ENCODE peak calls at places on chromosomes 3 and 15, in eight cellular contexts. V, C, Y, E, T, I, A and Z are unnamed samples.

GRCh38 chr3:24154003-24154695 is 209.1 kb downstream of the NR1D2 start:
- DNase-seq in E (no peak), Y (no peak), I (no peak), V (no peak), A (no peak), C (no peak), T (peak; percentile 7), Z (no peak)

GRCh38 chr15:43514241-43515057 is 3.0 kb upstream of the MAP1A start:
- DNase-seq in T (peak; percentile 59), C (peak; percentile 32), Y (peak; percentile 48), V (peak; percentile 70), A (no peak), E (peak; percentile 73), I (no peak), Z (no peak)

GRCh38 chr15:99536422-99537033 is 29.3 kb upstream of the MEF2A start:
- DNase-seq in Y (no peak), T (no peak), E (peak; percentile 37), C (no peak), A (no peak), I (no peak), V (no peak), Z (peak; percentile 63)

GRCh38 chr15:51323749-51324148 is 14.6 kb downstream of the CYP19A1 start:
- DNase-seq in T (no peak), V (no peak), C (no peak), A (no peak), E (no peak), Y (no peak), I (no peak), Z (no peak)

GRCh38 chr3:133213942-133214341 is 175.8 kb downstream of the TMEM108 start:
- DNase-seq in C (no peak), Y (no peak), I (no peak), T (no peak), E (peak; percentile 18), V (no peak), A (no peak), Z (no peak)

GRCh38 chr3:39415983-39416382 is 9.5 kb downstream of the RPSA start:
- DNase-seq in I (no peak), Y (no peak), E (no peak), V (no peak), T (no peak), A (no peak), C (no peak), Z (no peak)

GRCh38 chr3:97691354-97691753 is 73.2 kb upstream of the ARL6 start:
- DNase-seq in V (no peak), Y (no peak), C (no peak), I (no peak), T (no peak), A (no peak), E (no peak), Z (no peak)

GRCh38 chr15:38768970-38769369 is 204.4 kb upstream of the RASGRP1 start:
- DNase-seq in E (no peak), T (no peak), I (no peak), A (no peak), Y (no peak), C (no peak), V (peak; percentile 37), Z (no peak)

GRCh38 chr3:182490601-182491485 is 302.5 kb upstream of the ATP11B start:
- DNase-seq in I (no peak), A (no peak), T (no peak), C (no peak), E (no peak), V (no peak), Y (no peak), Z (no peak)

GRCh38 chr15:34721802-34722795 is 32.7 kb downstream of the GJD2 start:
- DNase-seq in V (peak; percentile 66), I (no peak), C (no peak), E (peak; percentile 75), T (no peak), Y (no peak), A (peak; percentile 10), Z (peak; percentile 49)

GRCh38 chr3:177483182-177483967 is 286.1 kb upstream of the TBL1XR1 start:
- DNase-seq in T (no peak), E (no peak), I (peak; percentile 78), V (no peak), Y (no peak), C (no peak), A (no peak), Z (no peak)

GRCh38 chr3:188196232-188196990 is 42.5 kb downstream of the LPP start:
- DNase-seq in T (no peak), Y (no peak), V (no peak), C (no peak), A (no peak), E (no peak), I (no peak), Z (no peak)

GRCh38 chr15:40258544-40258943 is 19.7 kb downstream of the PAK6 start:
- DNase-seq in V (no peak), E (no peak), T (no peak), Y (no peak), C (no peak), I (no peak), A (no peak), Z (no peak)

GRCh38 chr3:52528596-52529375 is 4.9 kb downstream of the NT5DC2 start:
- DNase-seq in A (no peak), T (no peak), E (peak; percentile 25), V (peak; percentile 10), Y (no peak), I (no peak), C (no peak), Z (no peak)

GRCh38 chr15:85168642-85169173 is 187.1 kb downstream of the PDE8A start:
- DNase-seq in C (peak; percentile 39), Y (no peak), A (no peak), I (no peak), V (peak; percentile 28), E (no peak), T (peak; percentile 49), Z (no peak)

GRCh38 chr3:51929420-51930003 is 12.2 kb downstream of the RRP9 start:
- DNase-seq in V (no peak), Y (no peak), T (no peak), I (no peak), C (no peak), E (no peak), A (no peak), Z (no peak)

GRCh38 chr3:171011536-171012336 is 14.8 kb downstream of the SLC2A2 start:
- DNase-seq in T (no peak), C (no peak), V (no peak), A (no peak), E (no peak), Y (no peak), I (no peak), Z (no peak)

GRCh38 chr3:125050486-125051172 is 5.2 kb downstream of the HEG1 start:
- DNase-seq in I (no peak), V (no peak), C (no peak), Y (no peak), A (no peak), E (no peak), T (no peak), Z (no peak)

GRCh38 chr15:52523192-52523591 is 5.5 kb downstream of the MYO5A start:
- DNase-seq in Y (no peak), A (peak; percentile 75), E (no peak), V (no peak), I (peak; percentile 76), C (no peak), T (no peak), Z (peak; percentile 82)

GRCh38 chr15:48144889-48145288 is 24.1 kb downstream of the SLC24A5 start:
- DNase-seq in E (no peak), C (no peak), Y (no peak), I (no peak), T (peak; percentile 7), A (no peak), V (no peak), Z (no peak)

GRCh38 chr3:159631226-159631625 is 357.4 kb upstream of the IL12A start:
- DNase-seq in T (no peak), A (no peak), I (no peak), C (no peak), Y (no peak), V (no peak), E (no peak), Z (no peak)

GRCh38 chr3:112333386-112334334 is 704 bp downstream of the CD200 start:
- DNase-seq in T (peak; percentile 17), V (no peak), I (no peak), C (no peak), A (no peak), E (no peak), Y (no peak), Z (no peak)

GRCh38 chr3:126657901-126658300 is 3.0 kb upstream of the TXNRD3 start:
- DNase-seq in E (no peak), I (no peak), A (no peak), V (no peak), C (no peak), T (no peak), Y (no peak), Z (no peak)

GRCh38 chr15:100338971-100339444 is 2.8 kb downstream of the ADAMTS17 start:
- DNase-seq in V (peak; percentile 72), E (peak; percentile 46), I (peak; percentile 50), T (no peak), Y (no peak), A (peak; percentile 48), C (peak; percentile 69), Z (no peak)

GRCh38 chr3:51706788-51707731 is at the start of gene GRM2:
- DNase-seq in T (no peak), C (peak; percentile 8), Y (no peak), V (peak; percentile 87), E (peak; percentile 81), A (peak; percentile 52), I (no peak), Z (peak; percentile 8)

GRCh38 chr15:35912196-35912595 is 366.2 kb upstream of the DPH6 start:
- DNase-seq in I (no peak), Y (no peak), V (no peak), C (no peak), T (no peak), A (no peak), E (no peak), Z (no peak)

GRCh38 chr3:31567036-31567435 is 34.3 kb downstream of the STT3B start:
- DNase-seq in I (no peak), Y (no peak), E (no peak), T (no peak), A (no peak), C (peak; percentile 33), V (peak; percentile 25), Z (no peak)

GRCh38 chr3:34725774-34726173 is 913.6 kb upstream of the ARPP21 start:
- DNase-seq in T (no peak), Y (no peak), A (no peak), I (no peak), V (no peak), C (no peak), E (no peak), Z (no peak)

GRCh38 chr15:100559330-100559729 is 30.6 kb upstream of the CERS3 start:
- DNase-seq in T (no peak), Y (no peak), E (no peak), C (no peak), A (peak; percentile 49), V (no peak), I (peak; percentile 85), Z (peak; percentile 11)

GRCh38 chr3:105349988-105350387 is 16.7 kb upstream of the ALCAM start:
- DNase-seq in A (no peak), E (no peak), V (no peak), I (no peak), C (no peak), T (no peak), Y (no peak), Z (no peak)

GRCh38 chr3:25895443-25895842 is 105.6 kb downstream of the OXSM start:
- DNase-seq in E (no peak), I (peak; percentile 12), T (no peak), Y (no peak), A (no peak), V (no peak), C (no peak), Z (no peak)

GRCh38 chr3:123416647-123417046 is 32.2 kb downstream of the ADCY5 start:
- DNase-seq in V (no peak), C (no peak), E (no peak), T (no peak), I (no peak), A (no peak), Y (no peak), Z (no peak)

GRCh38 chr3:179853176-179853575 is 183.6 kb downstream of the PEX5L start:
- DNase-seq in E (no peak), T (peak; percentile 14), Y (no peak), A (peak; percentile 48), C (no peak), I (no peak), V (no peak), Z (no peak)

GRCh38 chr3:180684807-180685206 is 5.5 kb upstream of the CCDC39 start:
- DNase-seq in A (no peak), V (no peak), C (no peak), E (no peak), Y (no peak), I (no peak), T (no peak), Z (no peak)